ENCODE peak calls at places on chromosomes 16 and 17, in six cellular contexts. One of them, this sample, is unnamed.

GRCh38 chr17:45440161-45440859 is 7.6 kb upstream of the ARHGAP27 start:
- DNase-seq in NCI-H524: no peak
- DNase-seq in activated naive CD8-positive, alpha-beta T cell treated with anti-CD3 and anti-CD28 coated beads, Interleukin-2, amount 50 U/mL, for 16 hours: no peak
- DNase-seq in fibroblast of the conjunctiva: no peak
- DNase-seq in T follicular helper cell: no peak
- DNase-seq in bronchial epithelial cell: peak
- DNase-seq in this sample: no peak

GRCh38 chr17:71398706-71399620 is 721.9 kb upstream of the SOX9 start:
- DNase-seq in NCI-H524: peak
- DNase-seq in activated naive CD8-positive, alpha-beta T cell treated with anti-CD3 and anti-CD28 coated beads, Interleukin-2, amount 50 U/mL, for 16 hours: no peak
- DNase-seq in fibroblast of the conjunctiva: no peak
- DNase-seq in T follicular helper cell: no peak
- DNase-seq in bronchial epithelial cell: no peak
- DNase-seq in this sample: no peak

GRCh38 chr17:80942360-80943345 is 49.0 kb upstream of the CHMP6 start:
- DNase-seq in NCI-H524: no peak
- DNase-seq in activated naive CD8-positive, alpha-beta T cell treated with anti-CD3 and anti-CD28 coated beads, Interleukin-2, amount 50 U/mL, for 16 hours: no peak
- DNase-seq in fibroblast of the conjunctiva: peak
- DNase-seq in T follicular helper cell: no peak
- DNase-seq in bronchial epithelial cell: peak
- DNase-seq in this sample: peak

GRCh38 chr16:49557070-49557446 is 183.5 kb downstream of the C16orf78 start:
- DNase-seq in NCI-H524: peak
- DNase-seq in activated naive CD8-positive, alpha-beta T cell treated with anti-CD3 and anti-CD28 coated beads, Interleukin-2, amount 50 U/mL, for 16 hours: no peak
- DNase-seq in fibroblast of the conjunctiva: no peak
- DNase-seq in T follicular helper cell: no peak
- DNase-seq in bronchial epithelial cell: no peak
- DNase-seq in this sample: no peak

GRCh38 chr16:9275816-9276354 is 184.4 kb downstream of the HAPSTR1 start:
- DNase-seq in NCI-H524: no peak
- DNase-seq in activated naive CD8-positive, alpha-beta T cell treated with anti-CD3 and anti-CD28 coated beads, Interleukin-2, amount 50 U/mL, for 16 hours: no peak
- DNase-seq in fibroblast of the conjunctiva: no peak
- DNase-seq in T follicular helper cell: no peak
- DNase-seq in bronchial epithelial cell: no peak
- DNase-seq in this sample: no peak

GRCh38 chr16:51839697-51840462 is 688.8 kb upstream of the SALL1 start:
- DNase-seq in NCI-H524: no peak
- DNase-seq in activated naive CD8-positive, alpha-beta T cell treated with anti-CD3 and anti-CD28 coated beads, Interleukin-2, amount 50 U/mL, for 16 hours: no peak
- DNase-seq in fibroblast of the conjunctiva: no peak
- DNase-seq in T follicular helper cell: no peak
- DNase-seq in bronchial epithelial cell: peak
- DNase-seq in this sample: no peak

GRCh38 chr17:82609655-82610054 is 38.6 kb downstream of the WDR45B start:
- DNase-seq in NCI-H524: no peak
- DNase-seq in activated naive CD8-positive, alpha-beta T cell treated with anti-CD3 and anti-CD28 coated beads, Interleukin-2, amount 50 U/mL, for 16 hours: no peak
- DNase-seq in fibroblast of the conjunctiva: no peak
- DNase-seq in T follicular helper cell: no peak
- DNase-seq in bronchial epithelial cell: no peak
- DNase-seq in this sample: no peak

GRCh38 chr16:49695782-49696413 is 160.0 kb downstream of the ZNF423 start:
- DNase-seq in NCI-H524: no peak
- DNase-seq in activated naive CD8-positive, alpha-beta T cell treated with anti-CD3 and anti-CD28 coated beads, Interleukin-2, amount 50 U/mL, for 16 hours: no peak
- DNase-seq in fibroblast of the conjunctiva: no peak
- DNase-seq in T follicular helper cell: no peak
- DNase-seq in bronchial epithelial cell: no peak
- DNase-seq in this sample: no peak

GRCh38 chr16:68792465-68793324 is 50.6 kb upstream of the TANGO6 start:
- DNase-seq in NCI-H524: no peak
- DNase-seq in activated naive CD8-positive, alpha-beta T cell treated with anti-CD3 and anti-CD28 coated beads, Interleukin-2, amount 50 U/mL, for 16 hours: no peak
- DNase-seq in fibroblast of the conjunctiva: no peak
- DNase-seq in T follicular helper cell: no peak
- DNase-seq in bronchial epithelial cell: peak
- DNase-seq in this sample: no peak

GRCh38 chr16:27248036-27248435 is 20.5 kb downstream of the NSMCE1 start:
- DNase-seq in NCI-H524: no peak
- DNase-seq in activated naive CD8-positive, alpha-beta T cell treated with anti-CD3 and anti-CD28 coated beads, Interleukin-2, amount 50 U/mL, for 16 hours: no peak
- DNase-seq in fibroblast of the conjunctiva: no peak
- DNase-seq in T follicular helper cell: no peak
- DNase-seq in bronchial epithelial cell: peak
- DNase-seq in this sample: no peak

GRCh38 chr16:82636485-82636884 is 9.7 kb downstream of the CDH13 start:
- DNase-seq in NCI-H524: no peak
- DNase-seq in activated naive CD8-positive, alpha-beta T cell treated with anti-CD3 and anti-CD28 coated beads, Interleukin-2, amount 50 U/mL, for 16 hours: no peak
- DNase-seq in fibroblast of the conjunctiva: no peak
- DNase-seq in T follicular helper cell: no peak
- DNase-seq in bronchial epithelial cell: no peak
- DNase-seq in this sample: no peak

GRCh38 chr16:68401871-68402747 is 46.2 kb downstream of the SMPD3 start:
- DNase-seq in NCI-H524: no peak
- DNase-seq in activated naive CD8-positive, alpha-beta T cell treated with anti-CD3 and anti-CD28 coated beads, Interleukin-2, amount 50 U/mL, for 16 hours: no peak
- DNase-seq in fibroblast of the conjunctiva: no peak
- DNase-seq in T follicular helper cell: no peak
- DNase-seq in bronchial epithelial cell: peak
- DNase-seq in this sample: no peak

GRCh38 chr17:34154916-34155730 is 100.0 kb upstream of the CCL2 start:
- DNase-seq in NCI-H524: no peak
- DNase-seq in activated naive CD8-positive, alpha-beta T cell treated with anti-CD3 and anti-CD28 coated beads, Interleukin-2, amount 50 U/mL, for 16 hours: no peak
- DNase-seq in fibroblast of the conjunctiva: no peak
- DNase-seq in T follicular helper cell: no peak
- DNase-seq in bronchial epithelial cell: no peak
- DNase-seq in this sample: no peak

GRCh38 chr16:733382-734207 is 6.7 kb downstream of the HAGHL start:
- DNase-seq in NCI-H524: no peak
- DNase-seq in activated naive CD8-positive, alpha-beta T cell treated with anti-CD3 and anti-CD28 coated beads, Interleukin-2, amount 50 U/mL, for 16 hours: no peak
- DNase-seq in fibroblast of the conjunctiva: no peak
- DNase-seq in T follicular helper cell: no peak
- DNase-seq in bronchial epithelial cell: no peak
- DNase-seq in this sample: no peak

This sample was measured in HFF-Myc.